ENCODE peak calls at places on chromosomes 16 and 17, in ten cellular contexts. K is pancreas; Q is naive thymus-derived CD8-positive, alpha-beta T cell; G is activated CD8-positive, alpha-beta T cell treated with anti-CD3 and anti-CD28 coated beads for 36 hours; X is A549; E is left cardiac atrium; Y is effector memory CD8-positive, alpha-beta T cell; C is left lung; T is Panc1; J is memory B cell. Z is an unnamed sample.

GRCh38 chr17:32609085-32609484 is 122.3 kb downstream of the CDK5R1 start:
- ATAC-seq in Q (peak), J (peak), T (peak), G (peak), C (peak), X (peak), Y (peak), E (no peak), K (peak), Z (peak)

GRCh38 chr17:3534881-3535252 is 22.7 kb downstream of the TRPV3 start:
- ATAC-seq in Q (no peak), K (peak), X (peak), C (peak), E (no peak), T (peak), Y (peak), G (peak), J (peak), Z (peak)

GRCh38 chr16:47470211-47470610 is 9.1 kb downstream of the PHKB start:
- ATAC-seq in T (no peak), C (no peak), K (no peak), Q (no peak), Y (no peak), G (no peak), E (no peak), X (no peak), J (no peak), Z (no peak)

GRCh38 chr17:4900231-4901107 is 1.1 kb downstream of the C17orf107 start:
- ATAC-seq in K (no peak), X (no peak), G (peak), E (no peak), C (peak), Y (peak), T (no peak), Q (peak), J (peak), Z (peak)

GRCh38 chr16:27505297-27506236 is 44.1 kb downstream of the GTF3C1 start:
- ATAC-seq in T (no peak), J (no peak), C (no peak), Q (no peak), X (no peak), G (no peak), E (peak), Y (no peak), K (no peak), Z (peak)

GRCh38 chr16:11345040-11345862 is at the start of gene RMI2:
- ATAC-seq in X (peak), E (peak), J (peak), Y (peak), C (peak), T (peak), K (peak), Q (peak), G (peak), Z (peak)

GRCh38 chr16:49010396-49010795 is 271.2 kb downstream of the CBLN1 start:
- ATAC-seq in Y (no peak), J (no peak), X (no peak), K (no peak), G (no peak), E (no peak), Q (no peak), C (no peak), T (no peak), Z (no peak)

GRCh38 chr17:33498069-33498468 is 205.0 kb upstream of the ASIC2 start:
- ATAC-seq in C (peak), X (no peak), Y (no peak), G (no peak), T (no peak), Q (no peak), J (no peak), E (no peak), K (no peak), Z (no peak)

GRCh38 chr17:10073905-10074304 is 124.5 kb downstream of the GAS7 start:
- ATAC-seq in X (no peak), T (no peak), E (no peak), Y (no peak), C (no peak), K (no peak), J (no peak), G (no peak), Q (no peak), Z (no peak)

GRCh38 chr17:385195-385835 is 32.7 kb upstream of the RPH3AL start:
- ATAC-seq in C (peak), Y (peak), G (peak), Q (peak), T (peak), X (peak), J (peak), E (peak), K (peak), Z (peak)

GRCh38 chr17:80847506-80848230 is 144.0 kb upstream of the CHMP6 start:
- ATAC-seq in J (peak), E (no peak), Q (peak), G (peak), K (no peak), Y (peak), C (no peak), X (no peak), T (no peak), Z (no peak)

GRCh38 chr16:67269766-67270165 is 9.6 kb upstream of the PLEKHG4 start:
- ATAC-seq in G (no peak), Q (no peak), X (no peak), K (peak), Y (no peak), T (no peak), E (no peak), J (no peak), C (peak), Z (no peak)

GRCh38 chr16:4487955-4488481 is 11.8 kb downstream of the HMOX2 start:
- ATAC-seq in T (no peak), Y (peak), Q (peak), X (no peak), J (no peak), E (no peak), C (peak), G (peak), K (peak), Z (peak)

GRCh38 chr16:65574311-65574966 is 452.6 kb upstream of the CDH11 start:
- ATAC-seq in K (no peak), E (no peak), C (no peak), J (no peak), T (no peak), X (no peak), Q (no peak), G (no peak), Y (no peak), Z (no peak)

GRCh38 chr16:1749152-1750117 is 21.9 kb downstream of the NME3 start:
- ATAC-seq in E (no peak), Y (no peak), X (no peak), Q (no peak), K (no peak), T (no peak), J (no peak), C (no peak), G (no peak), Z (no peak)

GRCh38 chr16:30437511-30438046 is 7.7 kb upstream of the DCTPP1 start:
- ATAC-seq in Y (no peak), J (no peak), G (no peak), Q (no peak), T (peak), E (no peak), K (peak), C (peak), X (peak), Z (peak)

GRCh38 chr17:40536731-40537171 is 28.5 kb downstream of the CCR7 start:
- ATAC-seq in T (no peak), K (no peak), G (no peak), E (no peak), Y (no peak), J (no peak), C (peak), X (no peak), Q (no peak), Z (peak)

GRCh38 chr17:79749156-79749815 is 18.5 kb downstream of the ENPP7 start:
- ATAC-seq in Y (no peak), G (no peak), X (no peak), K (no peak), T (no peak), J (no peak), C (no peak), Q (no peak), E (no peak), Z (no peak)

GRCh38 chr16:89823087-89823823 is 5.0 kb upstream of the SPIRE2 start:
- ATAC-seq in G (no peak), Q (no peak), J (no peak), T (no peak), Y (no peak), K (no peak), X (no peak), C (no peak), E (no peak), Z (no peak)

GRCh38 chr16:57893559-57894389 is 77.2 kb downstream of the CNGB1 start:
- ATAC-seq in G (no peak), K (peak), T (no peak), X (peak), C (peak), Y (no peak), Q (no peak), E (peak), J (peak), Z (peak)

GRCh38 chr17:81378941-81379511 is 16.2 kb upstream of the BAHCC1 start:
- ATAC-seq in J (no peak), E (no peak), C (no peak), K (peak), Y (no peak), T (peak), Q (no peak), G (no peak), X (peak), Z (peak)

GRCh38 chr17:35871415-35871814 is 2.7 kb upstream of the HEATR9 start:
- ATAC-seq in Q (peak), K (peak), J (no peak), X (no peak), T (no peak), E (no peak), C (peak), G (peak), Y (peak), Z (no peak)